ENCODE peak calls at places on chromosomes 6 and 20, in ten cellular contexts. R is naive thymus-derived CD8-positive, alpha-beta T cell; L is iPS-NIHi11; M is AML-193; J is fibroblast of mammary gland; C is nephron progenitor cell; V is posterior cingulate gyrus; P is MM.1S; T is HEK293T; O is CD4-positive, alpha-beta memory T cell. U is an unnamed sample.

GRCh38 chr6:138349891-138350290 is 27.8 kb upstream of the SMIM28 start:
- DNase-seq in R (no peak), L (no peak), M (no peak), J (no peak), C (no peak), V (no peak), P (no peak), T (no peak), O (no peak), U (no peak)

GRCh38 chr6:134065706-134066105 is 13.3 kb upstream of the SLC2A12 start:
- DNase-seq in R (no peak), L (peak), M (peak), J (peak), C (no peak), V (no peak), P (peak), T (peak), O (no peak), U (no peak)

GRCh38 chr20:32594204-32594603 is 9.1 kb upstream of the NOL4L start:
- DNase-seq in R (no peak), L (no peak), M (no peak), J (no peak), C (no peak), V (no peak), P (no peak), T (no peak), O (no peak), U (no peak)

GRCh38 chr20:23139524-23139923 is 53.4 kb upstream of the CD93 start:
- DNase-seq in R (no peak), L (no peak), M (no peak), J (no peak), C (no peak), V (no peak), P (no peak), T (no peak), O (no peak), U (no peak)

GRCh38 chr20:53857723-53858236 is 212.6 kb downstream of the BCAS1 start:
- DNase-seq in R (no peak), L (peak), M (no peak), J (no peak), C (no peak), V (no peak), P (no peak), T (no peak), O (no peak), U (no peak)

GRCh38 chr20:35598476-35598875 is 17.2 kb upstream of the SPAG4 start:
- DNase-seq in R (no peak), L (no peak), M (no peak), J (no peak), C (no peak), V (no peak), P (no peak), T (no peak), O (no peak), U (no peak)

GRCh38 chr20:63376283-63377250 is 15.4 kb upstream of the CHRNA4 start:
- DNase-seq in R (no peak), L (no peak), M (no peak), J (no peak), C (no peak), V (no peak), P (no peak), T (no peak), O (no peak), U (no peak)

GRCh38 chr6:5787054-5787720 is 219.5 kb downstream of the NRN1 start:
- DNase-seq in R (peak), L (no peak), M (no peak), J (no peak), C (no peak), V (no peak), P (no peak), T (no peak), O (no peak), U (no peak)

GRCh38 chr6:5175195-5175594 is 85.6 kb downstream of the LYRM4 start:
- DNase-seq in R (no peak), L (peak), M (no peak), J (peak), C (peak), V (no peak), P (no peak), T (peak), O (no peak), U (no peak)

GRCh38 chr6:134004714-134005113 is 47.7 kb downstream of the SLC2A12 start:
- DNase-seq in R (no peak), L (no peak), M (no peak), J (no peak), C (no peak), V (no peak), P (no peak), T (no peak), O (no peak), U (no peak)

GRCh38 chr6:28322661-28323060 is 13.3 kb downstream of the ZSCAN31 start:
- DNase-seq in R (no peak), L (no peak), M (no peak), J (no peak), C (no peak), V (no peak), P (no peak), T (no peak), O (no peak), U (no peak)

GRCh38 chr6:47476794-47477496 is 644 bp upstream of the CD2AP start:
- DNase-seq in R (no peak), L (no peak), M (no peak), J (no peak), C (no peak), V (no peak), P (no peak), T (no peak), O (no peak), U (no peak)

GRCh38 chr20:24332956-24333355 is 136.5 kb upstream of the SYNDIG1 start:
- DNase-seq in R (no peak), L (no peak), M (no peak), J (no peak), C (no peak), V (no peak), P (no peak), T (no peak), O (no peak), U (no peak)